ENCODE peak calls at places on chromosome 6, in ten cellular contexts. M is mammary epithelial cell, O is aorta, R is HFF-Myc, P is epithelial cell of esophagus, F is neuronal stem cell, L is lung, X is astrocyte of the spinal cord, U is SJSA1, I is A549. B is an unnamed sample.

GRCh38 chr6:54980511-54981275 is 134.1 kb downstream of the FAM83B start:
- DNase-seq in M (peak), O (no peak), R (peak), P (peak), F (no peak), L (no peak), X (peak), U (no peak), I (no peak), B (no peak)

GRCh38 chr6:135093578-135093977 is 39.0 kb upstream of the HBS1L start:
- DNase-seq in M (no peak), O (no peak), R (no peak), P (no peak), F (no peak), L (no peak), X (no peak), U (no peak), I (no peak), B (no peak)

GRCh38 chr6:40308533-40309306 is 278.4 kb downstream of the LRFN2 start:
- DNase-seq in M (peak), O (peak), R (peak), P (peak), F (peak), L (peak), X (peak), U (peak), I (peak), B (peak)

GRCh38 chr6:41531591-41532582 is 14.3 kb upstream of the FOXP4 start:
- DNase-seq in M (no peak), O (no peak), R (peak), P (no peak), F (no peak), L (no peak), X (peak), U (peak), I (no peak), B (peak)

GRCh38 chr6:134245691-134246090 is 72.2 kb downstream of the SGK1 start:
- DNase-seq in M (peak), O (no peak), R (no peak), P (peak), F (no peak), L (no peak), X (no peak), U (no peak), I (no peak), B (no peak)

GRCh38 chr6:144013486-144013909 is 5.4 kb upstream of the PLAGL1 start:
- DNase-seq in M (peak), O (peak), R (peak), P (peak), F (peak), L (peak), X (peak), U (peak), I (peak), B (peak)

GRCh38 chr6:28401172-28401571 is 1.6 kb upstream of the ZSCAN12 start:
- DNase-seq in M (peak), O (no peak), R (no peak), P (peak), F (no peak), L (no peak), X (no peak), U (no peak), I (no peak), B (peak)

GRCh38 chr6:27452496-27452897 is 20.4 kb downstream of the ZNF184 start:
- DNase-seq in M (no peak), O (no peak), R (no peak), P (peak), F (no peak), L (no peak), X (peak), U (peak), I (peak), B (peak)

GRCh38 chr6:151325075-151326050 is 66.0 kb downstream of the ZBTB2 start:
- DNase-seq in M (peak), O (peak), R (no peak), P (peak), F (peak), L (peak), X (peak), U (peak), I (peak), B (peak)
- H3K4me3 ChIP-seq in M (peak), O (peak), R (peak), P (peak), F (no peak), L (peak), X (peak), U (peak), I (peak), B (peak)

GRCh38 chr6:20416567-20417345 is 15.1 kb downstream of the E2F3 start:
- DNase-seq in M (no peak), O (no peak), R (no peak), P (no peak), F (no peak), L (no peak), X (no peak), U (no peak), I (no peak), B (peak)
- H3K4me3 ChIP-seq in M (no peak), O (no peak), R (no peak), P (no peak), F (no peak), L (no peak), X (no peak), U (no peak), I (no peak), B (no peak)

DNA sequence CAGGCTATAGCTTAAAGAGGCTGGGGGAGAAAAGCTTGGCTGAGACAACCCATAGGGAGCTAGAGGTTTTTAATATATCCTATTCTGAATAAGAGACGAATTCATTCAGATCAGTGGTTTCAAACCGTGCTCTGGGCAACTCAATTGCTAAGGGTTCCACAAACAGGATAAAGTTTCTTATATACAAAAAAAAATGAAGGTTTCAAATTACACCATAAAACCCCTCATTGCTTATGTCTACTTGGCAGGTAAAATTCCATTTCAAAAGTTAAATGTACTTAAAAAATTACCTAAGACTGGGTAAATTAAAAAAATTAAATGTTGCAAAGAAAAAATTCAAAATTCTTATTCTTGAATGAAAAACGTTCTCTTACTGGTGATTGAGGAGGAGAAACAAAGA is 2.7 kb downstream of the HLA-DPB1 start:
- DNase-seq in M (no peak), O (no peak), R (no peak), P (no peak), F (no peak), L (no peak), X (no peak), U (no peak), I (no peak), B (no peak)
- H3K4me3 ChIP-seq in M (no peak), O (no peak), R (no peak), P (no peak), F (no peak), L (no peak), X (no peak), U (no peak), I (no peak), B (no peak)

GRCh38 chr6:74964871-74965441 is 240.9 kb downstream of the COL12A1 start:
- DNase-seq in M (no peak), O (no peak), R (no peak), P (no peak), F (no peak), L (no peak), X (no peak), U (peak), I (no peak), B (no peak)
- H3K4me3 ChIP-seq in M (no peak), O (no peak), R (no peak), P (no peak), F (no peak), L (no peak), X (no peak), U (no peak), I (no peak), B (no peak)

DNA sequence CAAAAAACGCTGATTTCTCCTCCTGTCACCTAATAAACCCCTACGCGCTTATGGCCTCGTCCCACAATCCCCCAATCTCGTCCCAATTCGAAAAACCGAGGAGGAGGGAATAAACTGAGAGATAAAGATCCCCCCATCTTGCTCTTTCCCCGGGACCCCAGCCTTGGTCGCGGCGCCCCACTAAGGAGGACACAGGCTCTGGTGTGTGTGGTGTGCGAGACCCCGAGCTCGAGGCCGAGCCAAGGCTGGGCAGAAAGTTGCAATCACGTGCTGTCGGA is 1.3 kb upstream of the NR2E1 start:
- DNase-seq in M (no peak), O (no peak), R (no peak), P (no peak), F (no peak), L (no peak), X (no peak), U (no peak), I (no peak), B (no peak)
- H3K4me3 ChIP-seq in M (no peak), O (no peak), R (no peak), P (no peak), F (no peak), L (no peak), X (no peak), U (no peak), I (no peak), B (no peak)

GRCh38 chr6:35737413-35738211 is 780 bp downstream of the ARMC12 start:
- DNase-seq in M (peak), O (no peak), R (peak), P (peak), F (no peak), L (no peak), X (peak), U (peak), I (peak), B (peak)
- H3K4me3 ChIP-seq in M (no peak), O (no peak), R (no peak), P (no peak), F (no peak), L (no peak), X (no peak), U (no peak), I (no peak), B (no peak)

GRCh38 chr6:149449831-149450678 is 34.8 kb downstream of the ZC3H12D start:
- DNase-seq in M (no peak), O (no peak), R (no peak), P (no peak), F (no peak), L (no peak), X (no peak), U (no peak), I (no peak), B (no peak)

GRCh38 chr6:149453597-149454340 is 31.0 kb downstream of the ZC3H12D start:
- DNase-seq in M (no peak), O (no peak), R (no peak), P (no peak), F (no peak), L (no peak), X (no peak), U (no peak), I (no peak), B (no peak)

GRCh38 chr6:149452062-149452939 is 32.5 kb downstream of the ZC3H12D start:
- DNase-seq in M (no peak), O (no peak), R (no peak), P (no peak), F (no peak), L (no peak), X (no peak), U (no peak), I (no peak), B (no peak)

GRCh38 chr6:149450679-149451360 is 34.0 kb downstream of the ZC3H12D start:
- DNase-seq in M (no peak), O (peak), R (no peak), P (no peak), F (no peak), L (no peak), X (no peak), U (no peak), I (no peak), B (no peak)

DNA sequence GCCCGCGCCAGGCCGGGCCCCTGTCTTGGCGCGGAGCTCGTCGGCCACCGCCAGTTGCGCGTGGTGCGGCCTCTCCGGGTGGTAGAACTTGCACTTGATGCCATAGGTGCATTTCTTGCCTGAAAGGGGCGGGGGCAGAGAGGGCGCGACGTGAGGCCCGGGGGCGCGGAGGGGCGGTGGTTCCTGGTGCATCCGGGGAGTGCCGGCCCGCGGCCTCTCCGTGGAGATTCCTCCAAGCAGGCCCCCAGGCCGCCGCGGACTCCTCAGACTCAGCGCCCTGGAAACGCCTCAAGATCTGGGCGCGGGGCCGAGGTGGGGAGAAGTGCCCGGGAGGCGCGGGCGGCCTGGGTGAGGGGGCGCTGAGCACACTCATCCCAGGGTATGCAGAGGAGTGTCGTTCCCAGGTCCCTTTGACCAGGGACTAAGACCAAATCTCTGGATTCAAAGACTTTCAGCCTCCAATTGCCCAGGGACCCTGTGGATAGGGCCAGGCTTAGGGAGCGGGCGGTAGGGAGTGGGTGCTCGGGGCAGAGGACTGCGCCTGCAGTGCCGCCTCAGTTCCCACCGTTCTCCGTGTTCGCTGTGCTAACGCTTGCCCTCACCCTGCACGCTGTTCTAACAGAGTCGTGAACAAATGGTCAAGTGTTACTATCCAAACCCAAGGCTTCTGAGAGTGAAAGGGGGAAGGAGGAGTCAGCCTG is 33.3 kb downstream of the ZC3H12D start:
- DNase-seq in M (no peak), O (peak), R (no peak), P (peak), F (no peak), L (peak), X (no peak), U (no peak), I (no peak), B (no peak)
- H3K4me3 ChIP-seq in M (peak), O (peak), R (no peak), P (no peak), F (no peak), L (no peak), X (no peak), U (no peak), I (no peak), B (peak)

B was measured in brain microvascular endothelial cell.